ENCODE peak calls at places on chromosomes 4 and X, in eight cellular contexts. U is CD8-positive, alpha-beta T cell; G is MM.1S; K is stomach; Q is astrocyte of the spinal cord; A is cardiac fibroblast; R is colonic mucosa; N is lower lobe of right lung. V is an unnamed sample.

GRCh38 chr4:166657261-166657660 is 577.0 kb downstream of the SPOCK3 start:
- DNase-seq in A (peak; percentile 16), G (no peak), Q (peak; percentile 55), N (no peak), R (no peak), U (no peak), K (no peak), V (peak; percentile 86)

GRCh38 chrX:110310000-110310790 is 7.7 kb downstream of the AMMECR1 start:
- DNase-seq in R (no peak), Q (no peak), U (no peak), A (peak; percentile 8), G (no peak), N (no peak), K (no peak), V (no peak)

GRCh38 chr4:71713611-71714203 is 70.2 kb downstream of the GC start:
- DNase-seq in K (no peak), G (peak; percentile 52), R (no peak), U (no peak), N (no peak), Q (peak; percentile 68), A (peak; percentile 75), V (no peak)

GRCh38 chrX:14697453-14697852 is 168.1 kb downstream of the GLRA2 start:
- DNase-seq in K (peak; percentile 28), A (peak; percentile 25), G (peak; percentile 8), U (no peak), N (no peak), R (peak; percentile 46), Q (no peak), V (no peak)

GRCh38 chr4:17030543-17030942 is 132.1 kb upstream of the LDB2 start:
- DNase-seq in Q (peak; percentile 92), N (no peak), G (no peak), A (peak; percentile 88), K (no peak), U (no peak), R (no peak), V (peak; percentile 71)

GRCh38 chrX:71532078-71532752 is 689 bp upstream of the OGT start:
- DNase-seq in G (peak; percentile 41), A (peak; percentile 71), R (peak; percentile 42), N (no peak), K (no peak), U (peak; percentile 12), Q (peak; percentile 53), V (no peak)

GRCh38 chrX:116241001-116241400 is 70.5 kb downstream of the AGTR2 start:
- DNase-seq in N (no peak), A (no peak), R (no peak), G (no peak), U (no peak), K (no peak), Q (no peak), V (no peak)

GRCh38 chr4:94368459-94368858 is 25.8 kb upstream of the HPGDS start:
- DNase-seq in K (no peak), N (no peak), A (no peak), G (no peak), Q (no peak), R (no peak), U (no peak), V (no peak)

GRCh38 chr4:24857996-24858395 is 54.8 kb downstream of the CCDC149 start:
- DNase-seq in A (peak; percentile 52), R (no peak), U (no peak), G (no peak), Q (peak; percentile 75), N (no peak), K (no peak), V (peak; percentile 78)

GRCh38 chr4:64857198-64857597 is 447.9 kb upstream of the TECRL start:
- DNase-seq in R (no peak), N (no peak), A (no peak), G (no peak), Q (peak; percentile 3), K (no peak), U (no peak), V (peak; percentile 8)

GRCh38 chr4:144750348-144750747 is 104.4 kb downstream of the HHIP start:
- DNase-seq in Q (no peak), R (no peak), U (no peak), A (no peak), G (no peak), K (no peak), N (no peak), V (no peak)

GRCh38 chr4:17098946-17099345 is 200.5 kb upstream of the LDB2 start:
- DNase-seq in K (no peak), A (no peak), R (no peak), G (no peak), Q (no peak), U (no peak), N (no peak), V (no peak)

GRCh38 chr4:153207027-153207426 is 2.8 kb downstream of the TRIM2 start:
- DNase-seq in N (no peak), A (no peak), K (no peak), U (no peak), G (no peak), Q (no peak), R (peak; percentile 42), V (no peak)

GRCh38 chr4:137981277-137981676 is 260.9 kb downstream of the SLC7A11 start:
- DNase-seq in K (no peak), Q (peak; percentile 60), N (no peak), U (no peak), R (no peak), G (no peak), A (peak; percentile 62), V (no peak)

GRCh38 chr4:114773341-114773740 is 174.7 kb downstream of the UGT8 start:
- DNase-seq in A (no peak), R (no peak), K (no peak), U (no peak), G (no peak), Q (no peak), N (no peak), V (no peak)

GRCh38 chr4:73815145-73815544 is 21.3 kb upstream of the CXCL6 start:
- DNase-seq in K (no peak), Q (peak; percentile 48), R (no peak), G (peak; percentile 83), U (no peak), N (no peak), A (peak; percentile 62), V (no peak)

DNA sequence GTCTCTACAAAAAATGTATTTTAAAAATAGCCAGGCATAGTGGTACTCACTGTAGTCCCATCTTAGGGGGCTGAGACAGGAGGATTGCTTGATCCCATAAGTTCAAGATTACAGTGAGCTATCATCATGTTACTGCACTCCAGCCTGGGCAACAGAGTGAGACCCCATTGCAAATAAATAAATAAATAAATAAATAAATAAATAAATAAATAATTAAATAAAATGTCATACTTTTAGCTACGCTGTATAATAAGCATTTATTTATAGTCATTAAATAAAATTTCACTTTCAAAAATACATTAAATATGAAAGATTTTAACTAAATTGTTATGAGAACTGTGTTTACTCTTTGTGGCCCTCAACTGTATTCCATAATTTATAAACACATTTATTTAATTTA is 1124.2 kb downstream of the PCDH7 start:
- DNase-seq in G (no peak), Q (no peak), K (no peak), A (no peak), R (no peak), U (no peak), N (no peak), V (no peak)
- H3K4me3 ChIP-seq in G (no peak overlapping the region), Q (no peak overlapping the region), K (no peak overlapping the region), A (no peak overlapping the region), R (no peak overlapping the region), U (no peak overlapping the region), N (no peak overlapping the region), V (no peak overlapping the region)

GRCh38 chr4:48222491-48222890 is 47.1 kb downstream of the TEC start:
- DNase-seq in R (no peak), A (no peak), K (no peak), N (no peak), Q (no peak), G (no peak), U (no peak), V (no peak)

GRCh38 chr4:48227662-48228061 is 42.0 kb downstream of the TEC start:
- DNase-seq in U (no peak), N (peak; percentile 48), R (no peak), K (no peak), Q (no peak), A (no peak), G (no peak), V (no peak)

GRCh38 chr4:48226199-48226598 is 43.4 kb downstream of the TEC start:
- DNase-seq in A (no peak), Q (no peak), G (no peak), N (no peak), U (no peak), R (no peak), K (no peak), V (no peak)

GRCh38 chr4:48223633-48224295 is 45.9 kb downstream of the TEC start:
- DNase-seq in Q (peak; percentile 57), R (no peak), K (no peak), U (no peak), G (no peak), N (no peak), A (peak; percentile 16), V (peak; percentile 3)

DNA sequence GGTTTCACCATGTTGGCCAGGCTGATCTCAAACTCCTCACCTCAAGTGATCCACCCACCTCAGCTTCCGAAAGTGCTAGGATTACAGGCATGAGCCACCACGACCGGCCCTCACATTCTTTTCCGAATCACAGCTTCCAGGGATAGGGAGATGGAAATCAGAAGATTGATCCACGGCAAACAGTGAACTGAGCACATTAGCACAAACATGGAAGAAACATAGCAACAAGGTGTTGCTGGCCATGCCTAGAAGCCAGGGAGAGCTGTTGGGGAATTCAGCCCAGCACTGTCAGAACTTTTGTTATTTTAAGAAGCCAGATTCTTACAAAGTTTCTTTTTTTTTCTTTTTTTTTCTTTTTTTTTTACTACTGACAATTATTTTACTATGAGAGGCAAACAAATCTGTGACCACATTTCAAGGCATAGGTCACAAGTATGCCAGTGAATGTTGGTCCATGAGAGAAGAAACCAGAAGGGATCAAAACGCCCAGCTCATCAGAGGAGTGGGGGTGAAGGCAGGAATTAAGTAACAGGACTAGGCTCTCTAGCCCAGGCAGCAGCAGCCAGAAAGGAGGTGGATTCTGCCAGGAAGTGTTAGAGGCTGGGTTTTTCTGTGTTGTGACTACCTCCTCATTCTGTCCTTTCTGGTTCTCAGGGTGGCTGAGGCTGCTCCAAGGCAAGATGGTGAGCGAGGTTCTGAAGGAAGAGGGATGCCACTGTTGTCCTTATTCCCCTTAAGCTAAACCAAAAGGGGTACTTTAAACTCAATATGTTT is 44.1 kb downstream of the TEC start:
- DNase-seq in Q (no peak), U (no peak), A (no peak), G (no peak), K (no peak), R (no peak), N (no peak), V (no peak)
- TF ChIP-seq CTCF in Q (no peak), U (no peak), A (no peak), G (no peak), K (no peak), R (no peak), N (no peak), V (no peak)

DNA sequence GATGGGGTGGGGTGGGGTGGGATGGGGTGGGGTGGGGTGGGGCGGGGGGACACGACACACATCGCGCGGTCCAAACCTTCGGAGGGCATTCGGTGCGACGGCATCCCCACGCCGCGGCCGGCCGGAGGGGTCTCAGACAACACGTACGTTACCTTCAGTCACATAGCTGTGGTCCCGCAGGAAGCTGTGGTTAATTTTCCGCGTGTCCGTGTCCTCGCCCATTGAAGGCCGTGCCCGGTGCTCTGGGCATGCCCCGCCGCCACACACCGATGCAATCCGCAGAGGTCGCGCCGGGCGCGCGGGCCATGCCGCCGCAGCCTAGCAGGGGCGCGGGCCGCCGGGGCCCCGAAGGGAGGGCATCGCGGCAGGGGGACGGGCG is 417 bp downstream of the PPP2R2C start:
- DNase-seq in Q (no peak), R (peak; percentile 13), N (no peak), A (no peak), U (no peak), G (no peak), K (no peak), V (no peak)
- H3K4me3 ChIP-seq in Q (no peak overlapping the region), R (no peak overlapping the region), N (no peak overlapping the region), A (no peak overlapping the region), U (no peak overlapping the region), G (no peak overlapping the region), K (peak overlapping the region; percentile 16), V (no peak overlapping the region)

GRCh38 chrX:48937065-48937907 is 18.5 kb upstream of the PIM2 start:
- DNase-seq in N (peak; percentile 84), G (peak; percentile 94), K (peak; percentile 72), U (peak; percentile 79), Q (peak; percentile 82), A (peak; percentile 18), R (peak; percentile 63), V (no peak)
- TF ChIP-seq CTCF in N (peak; percentile 7), G (peak; percentile 64), K (no peak), U (no peak), Q (no peak), A (no peak), R (no peak), V (peak; percentile 9)

V was measured in retinal pigment epithelial cell.